ENCODE peak calls at places on chromosome 9, in nine cellular contexts. G is cerebellar nuclear complex; M is germinal center; T is SHP77; K is EL; E is endothelial cell of umbilical vein; D is stimulated activated CD8-positive, alpha-beta memory T cell treated with anti-CD3 and anti-CD28 coated beads, Interleukin-15, amount 100 ng/mL, for 48 hours; B is nephron progenitor cell; X is left ventricle myocardium inferior. N is an unnamed sample.

GRCh38 chr9:77764894-77765780 is 117.0 kb upstream of the GNA14 start:
- DNase-seq in G (no peak), M (no peak), T (peak), K (peak), E (peak), D (no peak), B (no peak), X (no peak), N (no peak)

GRCh38 chr9:91639054-91639453 is 215.4 kb upstream of the NFIL3 start:
- DNase-seq in G (no peak), M (no peak), T (no peak), K (no peak), E (no peak), D (no peak), B (no peak), X (no peak), N (no peak)

GRCh38 chr9:23254404-23255184 is 571.4 kb downstream of the ELAVL2 start:
- DNase-seq in G (no peak), M (no peak), T (no peak), K (no peak), E (no peak), D (no peak), B (no peak), X (no peak), N (no peak)

GRCh38 chr9:130400870-130401269 is 43.9 kb upstream of the ASS1 start:
- DNase-seq in G (no peak), M (no peak), T (no peak), K (no peak), E (no peak), D (no peak), B (no peak), X (no peak), N (no peak)

GRCh38 chr9:136312436-136312835 is 8.5 kb upstream of the CCDC187 start:
- DNase-seq in G (no peak), M (peak), T (peak), K (peak), E (peak), D (peak), B (no peak), X (no peak), N (no peak)

GRCh38 chr9:137828527-137829259 is 48.9 kb upstream of the CACNA1B start:
- DNase-seq in G (no peak), M (no peak), T (no peak), K (peak), E (no peak), D (no peak), B (peak), X (no peak), N (no peak)

GRCh38 chr9:86093788-86094555 is 5.4 kb downstream of the GOLM1 start:
- DNase-seq in G (no peak), M (no peak), T (peak), K (no peak), E (peak), D (no peak), B (no peak), X (no peak), N (no peak)

GRCh38 chr9:116234091-116234490 is 80.5 kb downstream of the PAPPA start:
- DNase-seq in G (no peak), M (no peak), T (no peak), K (peak), E (no peak), D (no peak), B (no peak), X (no peak), N (no peak)

GRCh38 chr9:7783635-7784063 is 15.9 kb downstream of the DMAC1 start:
- DNase-seq in G (no peak), M (no peak), T (no peak), K (no peak), E (no peak), D (no peak), B (no peak), X (no peak), N (no peak)

GRCh38 chr9:2602704-2603116 is 18.9 kb upstream of the VLDLR start:
- DNase-seq in G (no peak), M (no peak), T (no peak), K (peak), E (no peak), D (no peak), B (no peak), X (no peak), N (no peak)

GRCh38 chr9:18739127-18739526 is 265.2 kb downstream of the ADAMTSL1 start:
- DNase-seq in G (no peak), M (no peak), T (no peak), K (no peak), E (no peak), D (no peak), B (no peak), X (no peak), N (no peak)

GRCh38 chr9:133374612-133375115 is 1.2 kb downstream of the SURF4 start:
- DNase-seq in G (no peak), M (no peak), T (no peak), K (peak), E (no peak), D (no peak), B (no peak), X (no peak), N (no peak)